ENCODE peak calls at places on chromosomes 5 and 9, in nine cellular contexts. W is stomach, X is psoas muscle, L is endothelial cell, G is A673, N is tibial artery, C is colonic mucosa, U is AG09319, I is neural crest cell. O is an unnamed sample.

GRCh38 chr5:89728750-89729149 is 680.8 kb downstream of the CETN3 start:
- DNase-seq in W (no peak), X (peak), L (no peak), G (no peak), N (peak), C (no peak), U (peak), I (no peak), O (no peak)

GRCh38 chr5:114504560-114504959 is 142.7 kb downstream of the KCNN2 start:
- DNase-seq in W (no peak), X (no peak), L (no peak), G (no peak), N (no peak), C (no peak), U (no peak), I (no peak), O (no peak)

GRCh38 chr5:151451626-151452520 is 4.5 kb downstream of the SLC36A1 start:
- DNase-seq in W (no peak), X (no peak), L (no peak), G (no peak), N (no peak), C (no peak), U (no peak), I (no peak), O (no peak)

GRCh38 chr9:125142560-125143376 is 560 bp downstream of the SCAI start:
- DNase-seq in W (no peak), X (no peak), L (no peak), G (peak), N (no peak), C (peak), U (no peak), I (peak), O (no peak)

GRCh38 chr9:25255216-25255615 is 423.0 kb downstream of the TUSC1 start:
- DNase-seq in W (no peak), X (peak), L (no peak), G (no peak), N (no peak), C (no peak), U (no peak), I (no peak), O (no peak)

GRCh38 chr5:128304791-128305190 is 221.2 kb downstream of the SLC12A2 start:
- DNase-seq in W (no peak), X (no peak), L (no peak), G (no peak), N (no peak), C (no peak), U (no peak), I (no peak), O (no peak)

GRCh38 chr5:171861383-171861782 is 75.8 kb downstream of the SMIM23 start:
- DNase-seq in W (no peak), X (no peak), L (no peak), G (no peak), N (no peak), C (no peak), U (no peak), I (no peak), O (no peak)

GRCh38 chr9:81832571-81833285 is 95.5 kb upstream of the SPATA31D4 start:
- DNase-seq in W (no peak), X (no peak), L (no peak), G (no peak), N (no peak), C (no peak), U (no peak), I (no peak), O (no peak)

GRCh38 chr5:84301535-84301934 is 83.1 kb downstream of the EDIL3 start:
- DNase-seq in W (no peak), X (no peak), L (no peak), G (no peak), N (no peak), C (no peak), U (no peak), I (no peak), O (no peak)

GRCh38 chr5:126464959-126465358 is 41.8 kb downstream of the GRAMD2B start:
- DNase-seq in W (peak), X (no peak), L (no peak), G (no peak), N (no peak), C (peak), U (no peak), I (no peak), O (no peak)

GRCh38 chr5:148620696-148621095 is 33.6 kb downstream of the HTR4 start:
- DNase-seq in W (no peak), X (no peak), L (no peak), G (no peak), N (no peak), C (no peak), U (no peak), I (no peak), O (no peak)

GRCh38 chr5:147093138-147093537 is 141.7 kb upstream of the STK32A start:
- DNase-seq in W (no peak), X (no peak), L (no peak), G (peak), N (no peak), C (no peak), U (no peak), I (no peak), O (no peak)

GRCh38 chr5:151751091-151751490 is 7.3 kb downstream of the ATOX1 start:
- DNase-seq in W (no peak), X (no peak), L (no peak), G (no peak), N (no peak), C (no peak), U (no peak), I (no peak), O (peak)

GRCh38 chr5:172795401-172795977 is 24.5 kb upstream of the DUSP1 start:
- DNase-seq in W (peak), X (peak), L (no peak), G (no peak), N (peak), C (peak), U (peak), I (no peak), O (no peak)

GRCh38 chr5:177086918-177087706 is 397 bp downstream of the FGFR4 start:
- DNase-seq in W (peak), X (no peak), L (peak), G (peak), N (no peak), C (peak), U (no peak), I (peak), O (no peak)

GRCh38 chr5:135433626-135434426 is 13.3 kb downstream of the DCANP1 start:
- DNase-seq in W (no peak), X (no peak), L (no peak), G (no peak), N (no peak), C (no peak), U (no peak), I (no peak), O (no peak)

GRCh38 chr5:54561646-54562045 is 44.1 kb downstream of the SNX18 start:
- DNase-seq in W (no peak), X (no peak), L (no peak), G (no peak), N (no peak), C (no peak), U (no peak), I (no peak), O (no peak)

GRCh38 chr5:36402512-36402906 is 100.8 kb upstream of the RANBP3L start:
- DNase-seq in W (no peak), X (no peak), L (no peak), G (no peak), N (no peak), C (no peak), U (no peak), I (no peak), O (no peak)

GRCh38 chr9:68500457-68501158 is 40.1 kb downstream of the TMEM252 start:
- DNase-seq in W (no peak), X (no peak), L (no peak), G (no peak), N (peak), C (no peak), U (no peak), I (no peak), O (no peak)

GRCh38 chr5:163408311-163408923 is 29.0 kb upstream of the CCNG1 start:
- DNase-seq in W (peak), X (peak), L (peak), G (peak), N (peak), C (peak), U (peak), I (peak), O (peak)

GRCh38 chr5:160363661-160364060 is 6.8 kb downstream of the C1QTNF2 start:
- DNase-seq in W (no peak), X (no peak), L (no peak), G (no peak), N (no peak), C (no peak), U (no peak), I (no peak), O (no peak)

GRCh38 chr9:21252727-21253547 is 13.1 kb upstream of the IFNA14 start:
- DNase-seq in W (no peak), X (no peak), L (peak), G (peak), N (no peak), C (no peak), U (peak), I (no peak), O (no peak)

GRCh38 chr5:95847261-95847592 is 24.7 kb upstream of the GLRX start:
- DNase-seq in W (no peak), X (no peak), L (no peak), G (no peak), N (no peak), C (no peak), U (no peak), I (no peak), O (no peak)

GRCh38 chr5:172414618-172415599 is 39.4 kb downstream of the SH3PXD2B start:
- DNase-seq in W (no peak), X (peak), L (no peak), G (peak), N (peak), C (no peak), U (no peak), I (no peak), O (no peak)

GRCh38 chr5:124922255-124922975 is 176.0 kb upstream of the ZNF608 start:
- DNase-seq in W (no peak), X (no peak), L (no peak), G (no peak), N (no peak), C (peak), U (no peak), I (no peak), O (no peak)

GRCh38 chr5:28748446-28748845 is 1710.1 kb upstream of the CDH9 start:
- DNase-seq in W (no peak), X (no peak), L (no peak), G (no peak), N (no peak), C (no peak), U (no peak), I (no peak), O (no peak)

GRCh38 chr9:95085036-95085770 is 232.3 kb downstream of the FANCC start:
- DNase-seq in W (peak), X (no peak), L (no peak), G (no peak), N (peak), C (no peak), U (no peak), I (no peak), O (no peak)

DNA sequence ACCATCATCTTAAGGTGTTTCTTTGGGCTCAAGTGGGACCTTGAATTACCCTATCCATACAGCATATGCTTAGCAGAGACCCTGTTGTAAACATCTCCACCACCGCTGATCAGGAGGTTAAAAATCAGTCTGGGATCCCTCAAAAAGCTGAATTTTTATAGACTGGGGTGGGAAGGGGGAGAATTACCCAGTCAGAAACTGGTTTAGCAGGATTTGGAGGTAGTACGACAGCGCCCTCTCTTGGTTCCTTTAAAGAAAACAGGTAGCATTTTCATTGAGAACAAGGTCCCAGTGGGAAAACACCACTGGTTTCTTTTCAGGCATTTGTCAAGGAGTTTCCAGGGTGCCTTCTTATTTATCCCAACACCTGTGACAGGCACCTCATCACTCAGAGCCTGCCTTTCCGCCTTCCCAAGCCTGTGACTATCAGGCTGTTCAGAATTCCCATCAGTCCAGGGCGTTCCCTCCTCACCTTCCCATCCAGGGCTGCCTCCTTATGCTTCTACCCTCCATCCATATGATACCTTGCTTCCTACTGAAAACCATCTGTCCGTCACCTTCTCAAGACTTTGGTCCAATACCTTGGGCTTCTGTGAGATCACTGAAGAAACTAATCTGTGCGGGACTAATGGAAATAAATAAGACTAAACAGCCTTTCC is 203.8 kb upstream of the RAI14 start:
- DNase-seq in W (no peak), X (no peak), L (no peak), G (peak), N (no peak), C (no peak), U (no peak), I (no peak), O (no peak)
- TF ChIP-seq CTCF in W (no peak), X (no peak), L (peak), G (peak), N (no peak), C (no peak), U (peak), I (peak), O (no peak)

DNA sequence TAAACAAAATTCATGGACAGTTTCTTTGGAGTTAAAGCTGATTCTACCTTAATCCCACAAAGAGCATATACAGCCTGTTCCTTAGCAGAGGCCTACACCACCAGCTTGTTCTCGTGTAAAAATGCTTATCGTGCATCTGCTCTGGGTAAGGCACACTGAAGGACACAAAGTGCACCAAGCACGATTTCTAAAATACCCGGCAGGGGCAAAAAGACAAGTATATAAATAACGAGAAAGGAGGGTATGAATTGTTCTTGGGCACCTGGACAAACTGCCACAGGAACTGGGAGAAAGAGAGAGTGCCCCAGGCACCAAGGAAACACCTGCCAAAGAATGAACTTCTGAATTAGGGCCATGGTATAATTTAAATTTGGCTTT is 25.3 kb downstream of the NSUN2 start:
- DNase-seq in W (no peak), X (no peak), L (no peak), G (no peak), N (no peak), C (no peak), U (no peak), I (no peak), O (no peak)
- TF ChIP-seq CTCF in W (no peak), X (no peak), L (no peak), G (no peak), N (no peak), C (no peak), U (no peak), I (no peak), O (no peak)

DNA sequence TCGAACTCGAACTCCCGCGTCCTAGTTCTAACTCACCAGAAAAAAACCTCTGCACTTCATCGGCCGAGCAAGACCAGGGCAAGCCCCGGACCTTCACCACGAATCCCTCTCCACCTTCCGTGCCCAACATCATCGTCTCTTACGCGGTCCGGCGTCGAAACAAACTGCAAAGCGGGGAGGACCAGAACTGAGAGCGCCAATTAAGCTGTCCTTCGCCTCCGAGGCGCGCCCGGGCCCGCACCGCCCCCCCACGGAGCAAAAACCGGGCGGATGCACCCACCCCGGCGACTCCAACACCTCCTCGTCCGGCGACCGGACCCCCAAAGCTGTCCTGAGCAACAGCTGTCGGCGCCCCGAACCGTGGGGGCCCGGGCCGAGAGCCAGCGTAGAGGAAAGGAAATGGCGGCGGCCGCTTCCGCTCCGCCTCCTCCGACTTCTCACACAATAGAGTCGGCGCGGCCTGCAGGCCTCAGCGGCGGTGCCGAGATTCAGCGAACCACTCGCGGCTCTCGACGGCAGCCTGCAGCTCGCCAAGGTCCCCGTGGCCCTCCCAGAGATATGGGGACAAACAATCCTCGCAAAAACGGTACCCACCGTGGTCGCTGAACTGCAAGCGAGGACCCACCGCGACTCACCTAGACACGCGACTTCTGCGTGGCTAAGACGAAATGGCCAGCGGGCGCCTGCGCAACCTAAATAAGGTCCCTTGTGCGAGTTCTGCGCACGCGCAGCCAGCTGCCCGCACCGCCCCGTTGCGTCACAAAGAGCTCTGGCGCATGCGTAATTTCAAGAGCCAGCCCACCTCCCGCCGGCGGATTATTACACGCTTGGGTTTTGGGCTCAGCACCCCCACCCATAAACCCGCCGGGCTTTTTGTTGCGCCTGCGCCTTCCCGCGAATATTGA is at the start of gene HNRNPH1:
- DNase-seq in W (peak), X (peak), L (peak), G (peak), N (peak), C (peak), U (peak), I (peak), O (peak)
- TF ChIP-seq CTCF in W (no peak), X (peak), L (no peak), G (no peak), N (no peak), C (no peak), U (no peak), I (no peak), O (no peak)

DNA sequence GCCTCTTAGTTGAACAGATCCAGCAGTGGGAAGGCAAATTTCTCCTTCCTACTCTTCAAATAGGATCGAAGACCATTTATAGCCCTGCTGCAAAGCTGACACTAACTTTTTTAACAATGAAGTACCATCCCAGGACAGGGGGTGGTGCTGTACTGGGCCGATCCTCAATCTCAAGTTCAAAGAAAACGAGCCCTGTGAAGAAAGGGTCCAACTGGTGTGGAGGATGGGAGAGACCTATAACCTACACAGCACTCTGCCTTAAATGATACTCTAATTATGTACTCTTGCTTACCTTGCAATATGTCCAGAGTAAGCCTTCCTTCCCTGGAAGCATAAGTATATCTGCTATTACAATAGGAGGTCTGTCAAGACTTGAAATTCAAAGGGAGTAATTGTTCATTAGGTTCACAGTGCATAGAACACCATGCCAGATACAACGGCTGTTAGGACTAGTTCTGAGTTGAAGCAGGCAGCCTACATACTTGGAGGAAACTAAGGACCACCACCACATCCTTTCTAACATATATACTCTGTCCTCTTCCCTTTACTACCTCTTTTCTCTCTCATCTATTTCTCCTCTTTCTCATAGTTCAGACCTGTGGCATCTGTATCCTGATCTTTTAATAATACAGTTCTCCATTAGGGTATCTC is 6.2 kb downstream of the ETF1 start:
- DNase-seq in W (no peak), X (no peak), L (no peak), G (peak), N (no peak), C (no peak), U (no peak), I (no peak), O (no peak)
- TF ChIP-seq CTCF in W (no peak), X (peak), L (peak), G (peak), N (no peak), C (no peak), U (peak), I (peak), O (peak)

DNA sequence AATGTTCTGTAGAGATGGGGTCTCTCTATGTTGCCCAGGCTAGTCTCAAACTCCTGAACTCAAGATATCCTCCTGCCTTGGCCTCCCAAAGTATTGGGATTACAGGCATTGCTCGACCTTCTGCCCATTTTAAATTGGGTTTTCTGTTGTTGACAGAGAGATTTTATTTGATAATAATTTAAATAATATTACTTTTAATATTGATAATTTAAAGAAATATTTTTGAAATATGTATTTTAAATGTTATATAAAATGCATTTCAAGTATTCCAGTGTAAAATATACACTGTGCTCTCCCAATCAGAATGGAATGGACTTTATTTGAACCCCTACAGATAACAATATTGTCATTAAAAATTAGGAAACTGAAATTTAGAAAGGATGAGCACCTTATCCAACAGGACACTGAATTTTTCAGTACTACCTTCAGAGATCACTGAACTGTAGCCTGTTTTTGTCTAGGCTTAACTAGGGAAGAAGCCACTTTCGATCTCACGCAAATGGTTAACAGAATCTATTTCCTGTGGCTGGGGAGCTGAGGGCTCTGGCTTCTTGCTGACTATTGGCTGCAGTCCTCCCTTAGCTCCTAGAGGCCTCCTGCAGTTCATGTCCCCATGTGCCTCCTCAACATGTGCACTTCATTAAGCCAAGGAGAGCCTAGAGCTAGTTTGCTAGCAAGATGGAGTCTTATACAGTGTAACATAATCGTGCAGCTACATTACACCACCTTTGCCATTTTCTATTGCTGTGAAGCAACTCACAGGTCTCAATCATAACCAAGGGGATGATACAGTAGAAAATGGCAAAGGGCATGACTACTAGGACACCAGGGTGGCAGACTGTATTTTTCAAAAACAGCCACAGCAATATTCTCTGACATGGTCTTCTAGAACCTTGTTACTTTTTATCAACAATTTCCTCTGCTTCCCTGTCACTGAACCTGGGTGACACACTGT is 150.0 kb downstream of the CDC42SE2 start:
- DNase-seq in W (no peak), X (no peak), L (no peak), G (peak), N (no peak), C (no peak), U (no peak), I (no peak), O (no peak)
- TF ChIP-seq CTCF in W (no peak), X (no peak), L (no peak), G (no peak), N (no peak), C (no peak), U (no peak), I (no peak), O (no peak)

GRCh38 chr5:154190652-154191304 is at the start of gene GALNT10:
- DNase-seq in W (peak), X (peak), L (peak), G (peak), N (peak), C (peak), U (peak), I (no peak), O (no peak)
- TF ChIP-seq CTCF in W (no peak), X (no peak), L (no peak), G (no peak), N (no peak), C (no peak), U (no peak), I (no peak), O (no peak)

O was measured in CD14-positive monocyte.